ENCODE peak calls at places on chromosome 5, in six cellular contexts. Z is head of caudate nucleus; A is NCI-H2081; O is mucosa of gallbladder; W is ELR; N is stimulated activated CD4-positive, alpha-beta T cell treated with anti-CD3 and anti-CD28 coated beads, Interleukin-1b, Interleukin-23, amount 100 ng/mL, for 4 hours. I is an unnamed sample.

GRCh38 chr5:91928751-91929521 is 545.8 kb upstream of the ARRDC3 start:
- DNase-seq in W (peak; percentile 50), O (no peak), N (no peak), Z (no peak), A (peak; percentile 30), I (peak; percentile 46)

GRCh38 chr5:138770291-138770690 is 17.1 kb downstream of the CTNNA1 start:
- DNase-seq in Z (no peak), O (no peak), N (no peak), A (no peak), W (no peak), I (no peak)

GRCh38 chr5:143402464-143403356 is 776 bp downstream of the NR3C1 start:
- DNase-seq in N (peak; percentile 39), Z (peak; percentile 50), A (peak; percentile 29), W (peak; percentile 70), O (peak; percentile 60), I (no peak)

GRCh38 chr5:220008-220407 is 1.9 kb downstream of the SDHA start:
- DNase-seq in Z (no peak), O (no peak), W (no peak), A (no peak), N (no peak), I (no peak)

GRCh38 chr5:94218374-94218773 is 400.0 kb downstream of the KIAA0825 start:
- DNase-seq in W (peak; percentile 74), Z (no peak), O (no peak), N (no peak), A (no peak), I (no peak)

GRCh38 chr5:54362434-54362833 is 52.1 kb upstream of the ARL15 start:
- DNase-seq in A (no peak), W (peak; percentile 36), O (no peak), N (no peak), Z (no peak), I (no peak)

GRCh38 chr5:40479939-40480338 is 199.8 kb upstream of the PTGER4 start:
- DNase-seq in W (no peak), N (no peak), Z (no peak), A (no peak), O (no peak), I (no peak)

GRCh38 chr5:133816791-133817190 is 151.6 kb downstream of the C5orf15 start:
- DNase-seq in N (no peak), A (no peak), O (no peak), W (no peak), Z (no peak), I (no peak)

GRCh38 chr5:175572922-175573321 is 84.9 kb upstream of the HRH2 start:
- DNase-seq in W (peak; percentile 3), Z (no peak), A (no peak), N (no peak), O (no peak), I (no peak)

GRCh38 chr5:127517480-127518318 is at the start of gene PRRC1:
- DNase-seq in N (peak; percentile 80), A (peak; percentile 72), Z (peak; percentile 81), W (peak; percentile 87), O (peak; percentile 76), I (peak; percentile 77)

GRCh38 chr5:19044931-19045695 is 942.9 kb downstream of the CDH18 start:
- DNase-seq in A (no peak), Z (no peak), N (no peak), W (no peak), O (no peak), I (no peak)

GRCh38 chr5:63959177-63959982 is 2.9 kb downstream of the HTR1A start:
- DNase-seq in A (peak; percentile 57), N (no peak), Z (peak; percentile 78), W (no peak), O (no peak), I (no peak)

GRCh38 chr5:52709171-52709925 is 78.4 kb upstream of the ITGA1 start:
- DNase-seq in A (no peak), N (no peak), Z (no peak), O (no peak), W (peak; percentile 85), I (no peak)

GRCh38 chr5:152884006-152884405 is 478.9 kb upstream of the NMUR2 start:
- DNase-seq in A (peak; percentile 63), W (no peak), N (no peak), Z (no peak), O (no peak), I (peak; percentile 14)

GRCh38 chr5:150507283-150508020 is 479 bp upstream of the NDST1 start:
- DNase-seq in N (no peak), O (no peak), Z (no peak), A (no peak), W (no peak), I (no peak)